ENCODE peak calls at places on chromosomes 6 and 20, in five cellular contexts. D, S, C, M and I are unnamed samples.

GRCh38 chr6:31356216-31356945 is 598 bp downstream of the HLA-B start:
- DNase-seq in D (peak), S (no peak), C (peak), M (no peak), I (peak)

GRCh38 chr20:51792960-51793359 is 9.4 kb downstream of the SALL4 start:
- DNase-seq in D (no peak), S (no peak), C (no peak), M (no peak), I (no peak)

GRCh38 chr6:131789219-131789618 is 18.6 kb upstream of the ENPP1 start:
- DNase-seq in D (no peak), S (peak), C (no peak), M (no peak), I (no peak)

GRCh38 chr6:42141603-42142117 is 760 bp downstream of the C6orf132 start:
- DNase-seq in D (no peak), S (no peak), C (no peak), M (no peak), I (no peak)

GRCh38 chr6:117440558-117441525 is 15.1 kb upstream of the ROS1 start:
- DNase-seq in D (no peak), S (peak), C (no peak), M (no peak), I (no peak)

GRCh38 chr6:72321741-72322140 is 300.1 kb upstream of the KCNQ5 start:
- DNase-seq in D (no peak), S (peak), C (no peak), M (no peak), I (no peak)

GRCh38 chr6:42007753-42008528 is 42.4 kb upstream of the TAF8 start:
- DNase-seq in D (no peak), S (no peak), C (no peak), M (no peak), I (no peak)

GRCh38 chr6:85403331-85404015 is 46.4 kb upstream of the NT5E start:
- DNase-seq in D (no peak), S (peak), C (no peak), M (no peak), I (no peak)

GRCh38 chr6:119881416-119881815 is 531.9 kb upstream of the MAN1A1 start:
- DNase-seq in D (no peak), S (peak), C (no peak), M (no peak), I (no peak)

GRCh38 chr6:157097255-157097936 is 225.9 kb downstream of the TMEM242 start:
- DNase-seq in D (no peak), S (no peak), C (no peak), M (no peak), I (no peak)

GRCh38 chr6:45969026-45969425 is 46.6 kb downstream of the CLIC5 start:
- DNase-seq in D (no peak), S (no peak), C (no peak), M (no peak), I (no peak)

GRCh38 chr20:51497542-51498467 is 44.7 kb downstream of the NFATC2 start:
- DNase-seq in D (no peak), S (no peak), C (no peak), M (peak), I (peak)

GRCh38 chr20:9442858-9443257 is 71.5 kb upstream of the LAMP5 start:
- DNase-seq in D (no peak), S (no peak), C (no peak), M (no peak), I (peak)

GRCh38 chr6:149963462-149964242 is at the start of gene ULBP1:
- DNase-seq in D (peak), S (peak), C (peak), M (peak), I (peak)

GRCh38 chr20:36950432-36951197 is 893 bp downstream of the SAMHD1 start:
- DNase-seq in D (peak), S (no peak), C (no peak), M (peak), I (peak)

GRCh38 chr20:36951977-36952738 is 650 bp upstream of the SAMHD1 start:
- DNase-seq in D (no peak), S (no peak), C (no peak), M (no peak), I (no peak)

GRCh38 chr20:36956674-36957073 is 5.2 kb upstream of the SAMHD1 start:
- DNase-seq in D (no peak), S (no peak), C (no peak), M (no peak), I (no peak)

DNA sequence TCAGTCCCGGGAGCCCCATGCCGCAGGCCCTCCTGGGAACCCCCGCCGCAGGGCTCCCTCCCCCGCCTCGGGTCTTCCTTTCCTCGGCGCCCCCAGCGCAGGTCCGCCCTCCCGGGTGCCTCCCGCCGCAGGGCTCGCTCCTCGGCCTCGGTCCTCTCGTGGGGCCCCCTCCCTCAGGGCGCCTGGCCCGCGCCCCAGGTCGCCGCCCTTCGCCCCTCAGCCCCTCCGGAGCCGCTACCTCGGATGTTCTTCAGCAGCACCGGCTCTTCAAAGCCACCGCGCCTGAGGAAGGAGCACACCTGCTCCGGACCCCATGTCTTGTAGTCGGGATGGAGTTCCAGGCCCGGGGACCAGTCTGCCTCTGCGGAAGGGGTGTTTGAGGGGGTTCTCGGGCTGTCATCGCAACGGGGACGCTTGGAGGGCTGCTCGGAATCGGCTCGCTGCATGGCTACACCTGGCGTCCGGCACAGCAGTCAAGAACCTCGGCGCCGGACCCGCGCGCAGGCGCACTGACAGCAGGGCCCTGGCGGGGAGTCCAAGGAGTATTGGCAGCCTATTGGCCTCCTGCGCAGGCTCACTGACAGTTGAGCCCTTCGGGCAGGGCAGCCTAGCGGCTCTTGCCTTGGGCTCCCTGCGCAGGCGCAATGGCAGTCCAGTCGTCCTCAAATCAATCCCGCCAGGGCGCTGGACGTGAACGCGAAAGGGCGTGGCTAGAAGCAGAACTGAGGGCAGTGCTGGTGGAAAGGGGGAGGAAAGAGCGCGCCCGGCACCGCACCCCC is at the start of gene SAMHD1:
- DNase-seq in D (peak), S (peak), C (peak), M (peak), I (peak)
- TF ChIP-seq CTCF in D (no peak), S (no peak), C (peak), M (no peak), I (no peak)

GRCh38 chr6:168582581-168582981 is 141.6 kb downstream of the SMOC2 start:
- DNase-seq in D (no peak), S (no peak), C (no peak), M (no peak), I (no peak)
- TF ChIP-seq CTCF in D (no peak), S (no peak), C (no peak), M (no peak), I (no peak)

DNA sequence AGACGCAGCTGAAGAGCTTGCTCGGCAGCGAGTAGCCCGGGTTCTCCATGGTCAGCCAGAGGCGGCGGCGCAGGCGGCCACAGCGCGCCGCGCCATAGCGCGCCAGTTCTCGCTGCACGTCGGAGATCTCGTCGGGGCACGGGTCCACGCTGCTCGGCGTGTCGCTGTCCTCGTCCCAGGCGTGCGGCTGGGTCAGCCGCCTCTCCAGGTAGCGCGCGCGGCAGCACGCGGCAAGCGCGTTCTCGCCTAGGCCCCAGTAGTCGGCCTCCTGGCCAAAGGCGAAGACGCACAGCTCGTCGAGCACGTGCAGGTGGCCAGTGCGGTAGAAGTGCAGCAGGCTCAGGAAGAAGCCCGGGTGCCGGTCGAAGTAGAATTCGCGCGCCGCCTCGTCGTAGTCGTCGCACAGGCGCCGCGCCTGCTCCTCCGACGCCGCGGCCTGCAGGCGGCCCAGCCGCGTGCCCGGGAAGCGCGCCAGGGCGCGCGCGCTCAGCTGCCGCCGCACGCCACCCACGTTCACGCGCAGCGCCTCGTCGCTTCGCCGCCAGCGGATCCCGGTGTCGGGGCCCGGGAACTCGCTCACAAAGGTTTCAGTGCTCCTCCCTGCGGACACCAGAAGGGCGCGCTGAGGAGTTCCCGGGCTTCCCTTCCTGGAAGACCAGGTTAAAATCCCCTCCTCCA is 2.7 kb downstream of the KCNS1 start:
- DNase-seq in D (peak), S (peak), C (no peak), M (peak), I (no peak)
- TF ChIP-seq CTCF in D (no peak), S (peak), C (no peak), M (peak), I (no peak)

GRCh38 chr20:18190466-18191233 is 53.0 kb downstream of the KAT14 start:
- DNase-seq in D (no peak), S (no peak), C (no peak), M (no peak), I (no peak)
- TF ChIP-seq CTCF in D (no peak), S (no peak), C (no peak), M (no peak), I (no peak)

GRCh38 chr6:127518212-127518709 is 874 bp downstream of the MTCL3 start:
- DNase-seq in D (no peak), S (no peak), C (no peak), M (peak), I (no peak)

GRCh38 chr6:127517698-127518097 is 1.4 kb downstream of the MTCL3 start:
- DNase-seq in D (no peak), S (no peak), C (no peak), M (no peak), I (no peak)

GRCh38 chr6:127515794-127516675 is 3.1 kb downstream of the MTCL3 start:
- DNase-seq in D (peak), S (peak), C (no peak), M (peak), I (peak)

GRCh38 chr6:127515234-127515793 is 3.8 kb downstream of the MTCL3 start:
- DNase-seq in D (peak), S (no peak), C (no peak), M (peak), I (peak)

DNA sequence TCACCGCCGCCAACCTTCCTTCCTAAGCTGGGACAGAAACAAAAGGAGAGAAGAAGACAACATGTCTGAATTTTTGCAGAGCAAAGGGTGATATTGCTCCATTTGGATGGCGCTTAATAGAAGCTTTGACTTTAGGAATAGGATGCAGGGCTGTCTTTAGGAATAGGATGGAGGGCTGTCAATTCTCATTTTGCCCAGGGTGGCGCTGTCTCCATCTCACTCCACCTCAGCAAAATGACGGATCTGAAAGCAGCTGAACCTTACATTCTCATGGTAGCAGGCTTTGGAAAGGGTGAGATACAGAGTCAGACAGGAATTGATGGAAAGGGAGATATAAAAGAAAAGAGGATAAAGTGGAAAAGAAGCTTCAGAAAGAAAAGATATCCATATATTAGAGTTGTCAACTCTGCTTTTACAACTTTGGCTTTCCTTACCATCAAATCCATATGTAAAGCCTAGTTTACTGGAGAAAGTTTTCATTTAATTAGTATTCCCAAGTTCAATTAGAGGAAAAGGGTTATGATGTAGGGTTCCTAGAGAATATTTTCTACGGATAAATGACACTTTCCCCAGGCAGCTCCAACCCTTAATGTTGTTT is 2.4 kb downstream of the MTCL3 start:
- DNase-seq in D (peak), S (peak), C (no peak), M (peak), I (peak)
- TF ChIP-seq CTCF in D (peak), S (peak), C (peak), M (peak), I (peak)

DNA sequence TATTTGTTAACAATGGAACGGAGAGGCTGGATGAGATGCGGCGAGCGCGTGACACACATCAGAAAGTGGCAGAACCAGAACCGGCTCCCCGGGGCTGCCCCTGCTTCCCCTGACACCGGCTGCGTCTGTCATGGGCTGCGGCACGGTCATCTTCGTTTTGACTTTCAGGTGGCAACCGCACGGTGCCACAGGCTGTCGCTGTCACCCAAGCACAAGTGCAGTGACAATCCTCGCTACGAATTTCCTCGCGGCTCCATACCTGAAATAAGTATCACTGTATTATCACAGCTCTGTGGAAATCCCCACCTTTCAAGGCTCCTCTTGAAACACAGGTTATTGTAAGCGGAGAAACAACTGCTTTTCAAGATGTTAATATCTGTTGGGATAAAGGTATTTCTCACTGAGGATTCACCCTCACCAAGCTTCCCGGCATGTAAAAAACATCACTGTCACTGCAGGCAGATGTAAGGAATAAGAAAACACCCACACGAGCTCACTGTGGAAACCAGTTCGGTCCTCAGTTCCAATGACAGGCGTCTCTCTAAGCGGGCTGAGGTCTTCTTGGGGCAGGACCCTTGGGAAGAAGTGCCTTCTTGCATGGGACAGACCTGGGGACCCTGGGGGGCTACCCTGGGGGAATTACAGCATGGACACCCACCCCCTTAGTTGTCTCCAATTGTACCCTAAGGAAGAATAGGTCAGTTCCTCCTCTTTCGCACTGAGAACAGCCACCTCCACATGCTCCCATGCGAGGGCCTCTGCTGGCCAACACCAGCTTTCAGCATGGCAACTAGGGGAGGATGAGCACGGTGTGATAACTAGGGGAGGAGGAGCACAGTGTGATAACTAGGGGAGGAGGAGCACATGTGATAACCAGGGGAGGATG is 86.3 kb downstream of the DACT2 start:
- DNase-seq in D (no peak), S (no peak), C (no peak), M (no peak), I (no peak)
- TF ChIP-seq CTCF in D (no peak), S (no peak), C (no peak), M (no peak), I (no peak)

DNA sequence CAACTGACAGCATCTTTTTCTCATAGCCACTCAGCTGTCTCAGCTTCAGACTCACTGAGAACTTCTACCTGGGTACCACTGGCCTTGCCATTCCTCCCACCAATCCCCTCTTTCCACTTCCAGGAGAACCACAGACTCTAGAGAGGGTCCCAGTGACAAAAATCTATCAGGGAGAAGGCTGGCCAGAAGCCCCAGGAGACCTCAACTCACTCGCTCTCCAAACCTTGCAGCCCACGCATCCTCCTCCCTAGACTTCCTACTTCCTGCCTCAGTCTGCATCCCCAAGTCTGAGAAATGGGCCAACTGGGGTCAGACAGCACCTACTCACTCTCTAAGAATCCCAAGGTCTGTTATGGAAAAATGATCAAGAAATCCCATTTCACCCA is 1.2 kb downstream of the TMEM239 start:
- DNase-seq in D (no peak), S (no peak), C (no peak), M (no peak), I (no peak)
- TF ChIP-seq CTCF in D (no peak), S (no peak), C (no peak), M (no peak), I (no peak)

GRCh38 chr20:25699914-25700313 is 3.3 kb upstream of the ZNF337 start:
- DNase-seq in D (no peak), S (peak), C (no peak), M (no peak), I (no peak)

GRCh38 chr20:25692499-25692898 is 4.2 kb downstream of the ZNF337 start:
- DNase-seq in D (no peak), S (no peak), C (no peak), M (no peak), I (no peak)

GRCh38 chr20:25697132-25697446 is 436 bp upstream of the ZNF337 start:
- DNase-seq in D (no peak), S (no peak), C (no peak), M (no peak), I (no peak)

GRCh38 chr20:25695532-25696383 is 895 bp downstream of the ZNF337 start:
- DNase-seq in D (no peak), S (no peak), C (no peak), M (no peak), I (peak)

DNA sequence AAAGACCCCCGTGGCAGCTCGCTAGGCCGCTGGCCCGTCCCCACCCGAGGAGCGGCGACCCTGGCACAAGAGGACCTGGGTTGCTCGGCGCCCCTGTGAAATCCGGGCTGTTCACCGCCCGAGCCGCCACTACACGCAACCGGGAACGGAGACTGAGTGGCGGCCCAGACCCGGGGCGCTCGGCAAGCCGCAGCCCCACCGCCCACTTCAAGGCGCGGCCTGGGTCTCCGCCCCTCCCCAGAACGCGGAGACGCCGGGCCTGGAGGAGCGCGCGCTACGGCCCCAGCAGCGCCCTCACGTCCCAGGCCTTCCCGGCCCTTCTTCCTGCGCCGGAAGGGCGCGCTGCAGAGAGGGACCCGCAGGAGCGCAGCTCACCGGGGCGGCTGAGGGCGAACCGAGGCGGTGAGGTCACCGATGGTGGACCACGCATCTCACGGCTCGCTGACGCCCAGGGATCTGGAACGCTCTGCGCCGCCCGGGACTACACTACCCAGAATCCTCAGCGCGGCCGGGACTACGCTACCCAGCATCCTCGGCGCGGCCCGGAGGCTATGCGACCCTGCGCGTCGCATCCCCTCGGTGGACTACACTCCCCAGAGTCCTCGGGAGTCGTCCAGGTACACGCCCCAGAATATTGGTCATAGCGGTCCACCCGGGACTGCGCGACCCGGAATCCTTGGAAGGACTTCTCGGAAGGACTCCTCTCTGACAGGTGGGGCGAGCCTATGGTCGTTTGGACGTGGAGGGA is at the start of gene ZNF337:
- DNase-seq in D (peak), S (peak), C (peak), M (peak), I (peak)
- TF ChIP-seq CTCF in D (no peak), S (peak), C (peak), M (no peak), I (peak)